ENCODE peak calls at places on chromosomes 5 and 9, in six cellular contexts. T is K562, R is HepG2, V is SK-N-SH, G is H1, Q is GM12878. A is an unnamed sample.

GRCh38 chr5:6188344-6188743 is 190.0 kb downstream of the MED10 start:
- DNase-seq in T (no peak), V (no peak), G (no peak), Q (peak), R (no peak), A (no peak)

GRCh38 chr5:138610468-138611294 is 35.5 kb upstream of the HSPA9 start:
- DNase-seq in V (peak), Q (no peak), G (no peak), R (no peak), T (peak), A (no peak)

GRCh38 chr9:129237195-129237611 is 59.1 kb upstream of the IER5L start:
- DNase-seq in G (no peak), R (no peak), V (no peak), Q (no peak), T (peak), A (peak)

GRCh38 chr5:73917433-73917832 is 291.4 kb downstream of the ARHGEF28 start:
- DNase-seq in R (no peak), V (no peak), G (no peak), T (no peak), Q (no peak), A (no peak)

GRCh38 chr9:110109331-110110110 is 98.4 kb downstream of the C9orf152 start:
- DNase-seq in R (no peak), Q (no peak), T (no peak), G (no peak), V (no peak), A (no peak)

GRCh38 chr5:179311581-179311980 is 33.7 kb downstream of the ADAMTS2 start:
- DNase-seq in T (no peak), Q (no peak), V (no peak), R (no peak), G (no peak), A (no peak)

GRCh38 chr5:39176740-39177628 is 42.4 kb downstream of the FYB1 start:
- DNase-seq in R (no peak), T (peak), Q (peak), V (no peak), G (no peak), A (peak)

GRCh38 chr9:27572036-27572435 is 1.2 kb downstream of the C9orf72 start:
- DNase-seq in R (no peak), G (no peak), T (no peak), V (no peak), Q (no peak), A (no peak)

GRCh38 chr5:143443330-143443729 is 39.8 kb upstream of the NR3C1 start:
- DNase-seq in G (no peak), Q (no peak), V (no peak), R (no peak), T (no peak), A (no peak)

GRCh38 chr5:32443541-32444190 is 874 bp downstream of the ZFR start:
- DNase-seq in R (no peak), G (no peak), V (peak), T (peak), Q (no peak), A (no peak)

GRCh38 chr9:14993061-14993800 is 83.0 kb upstream of the FREM1 start:
- DNase-seq in G (peak), V (peak), T (peak), Q (no peak), R (no peak), A (no peak)

GRCh38 chr9:81092057-81092456 is 597.3 kb downstream of the TLE1 start:
- DNase-seq in G (no peak), T (no peak), V (no peak), R (no peak), Q (no peak), A (peak)

GRCh38 chr5:137201876-137202275 is 297.2 kb downstream of the SPOCK1 start:
- DNase-seq in Q (no peak), T (no peak), V (no peak), R (no peak), G (no peak), A (no peak)
- TF ChIP-seq GABPA in Q (no peak), T (no peak), V (no peak), R (no peak), G (no peak), A (no peak)

GRCh38 chr9:82131072-82131471 is 142.5 kb downstream of the SPATA31D1 start:
- DNase-seq in T (no peak), Q (no peak), V (no peak), R (no peak), G (no peak), A (no peak)
- H3K4me3 ChIP-seq in T (no peak), Q (no peak), V (no peak), R (no peak), G (no peak), A (no peak)

GRCh38 chr9:684950-685340 is 156.6 kb upstream of the DMRT1 start:
- DNase-seq in V (no peak), R (peak), G (no peak), T (no peak), Q (no peak), A (no peak)

GRCh38 chr9:680106-680505 is 161.4 kb upstream of the DMRT1 start:
- DNase-seq in T (no peak), R (no peak), G (no peak), V (no peak), Q (no peak), A (no peak)

GRCh38 chr9:683509-684021 is 157.9 kb upstream of the DMRT1 start:
- DNase-seq in V (no peak), T (no peak), Q (no peak), R (no peak), G (no peak), A (no peak)

GRCh38 chr9:684055-684949 is 157.2 kb upstream of the DMRT1 start:
- DNase-seq in V (no peak), R (no peak), T (no peak), G (no peak), Q (no peak), A (no peak)

DNA sequence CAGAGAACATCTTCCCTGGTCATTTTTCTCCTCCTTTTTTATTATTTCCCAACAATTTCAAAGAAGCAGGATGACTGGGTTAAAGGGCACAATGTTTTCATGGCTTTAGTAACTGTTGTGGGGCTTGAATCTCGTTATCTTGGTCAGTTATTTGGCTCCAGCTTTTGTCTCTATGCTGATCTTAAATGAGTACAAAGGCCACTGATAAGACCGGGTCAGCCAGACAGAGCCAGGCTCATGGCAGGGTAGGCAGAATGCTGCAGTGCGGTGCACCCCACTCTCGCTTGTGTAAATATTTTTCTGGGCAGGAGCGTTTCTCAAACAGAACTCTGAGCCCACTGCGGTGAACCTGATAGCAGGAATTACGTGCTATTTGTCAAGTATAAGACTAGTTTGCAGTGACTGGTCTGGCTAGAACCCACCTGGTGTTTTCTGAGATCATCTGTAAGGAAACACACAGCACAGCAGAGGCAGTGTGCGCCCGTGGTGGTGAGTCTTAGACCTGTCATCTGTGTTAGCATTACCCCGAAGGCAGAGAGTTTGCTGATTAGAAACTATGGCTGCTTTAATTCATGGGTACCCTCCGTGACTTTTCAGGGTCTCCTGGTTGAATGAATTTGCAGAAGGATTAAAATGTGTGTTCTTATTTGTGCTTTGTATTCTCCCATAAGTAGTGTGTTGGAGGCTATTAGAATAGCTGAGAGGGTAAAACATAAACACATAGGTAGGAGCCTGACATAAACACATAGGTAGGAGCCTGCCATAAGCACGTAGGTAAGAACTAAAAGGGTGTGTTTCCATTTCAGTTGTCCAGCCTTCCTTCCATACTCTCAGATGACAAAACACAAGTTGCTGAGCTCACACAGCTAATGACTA is 158.6 kb upstream of the DMRT1 start:
- DNase-seq in Q (no peak), G (no peak), R (peak), T (no peak), V (no peak), A (no peak)
- TF ChIP-seq GABPA in Q (no peak), G (no peak), R (no peak), T (no peak), V (no peak), A (no peak)

GRCh38 chr5:67166886-67167285 is 29.7 kb downstream of the CD180 start:
- DNase-seq in Q (no peak), T (no peak), R (no peak), G (no peak), V (no peak), A (no peak)
- H3K4me3 ChIP-seq in Q (no peak), T (no peak), R (no peak), G (no peak), V (no peak), A (no peak)

GRCh38 chr5:37496902-37497445 is 117.9 kb downstream of the WDR70 start:
- DNase-seq in T (no peak), G (no peak), R (no peak), V (no peak), Q (no peak), A (no peak)

GRCh38 chr5:37495210-37495609 is 116.1 kb downstream of the WDR70 start:
- DNase-seq in R (peak), T (no peak), V (no peak), G (no peak), Q (no peak), A (no peak)

GRCh38 chr5:37492778-37493555 is 113.8 kb downstream of the WDR70 start:
- DNase-seq in V (no peak), T (no peak), Q (no peak), R (no peak), G (no peak), A (no peak)

GRCh38 chr5:37495668-37496067 is 116.5 kb downstream of the WDR70 start:
- DNase-seq in Q (no peak), G (no peak), T (no peak), R (no peak), V (no peak), A (no peak)

DNA sequence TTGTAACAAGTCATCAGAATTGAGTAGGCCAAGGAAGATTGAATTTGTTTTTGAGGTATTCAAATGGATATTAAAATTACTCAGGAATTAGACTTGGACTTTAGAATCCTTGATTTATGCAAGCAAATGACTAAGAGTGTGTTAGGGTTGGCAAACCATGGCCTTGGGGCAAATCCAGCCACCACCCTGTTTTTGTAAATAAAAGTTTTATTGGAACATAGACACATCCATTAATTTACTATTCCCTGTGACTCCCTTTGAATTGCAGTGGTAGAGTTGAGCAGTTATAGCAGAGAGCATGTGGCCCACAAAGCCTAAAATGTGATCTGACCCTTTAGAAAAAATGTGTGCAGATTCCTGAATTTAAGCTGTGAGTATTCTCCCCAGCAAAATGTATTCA is 115.6 kb downstream of the WDR70 start:
- DNase-seq in R (no peak), G (no peak), Q (no peak), T (no peak), V (no peak), A (no peak)
- TF ChIP-seq GABPA in R (no peak), G (no peak), Q (no peak), T (no peak), V (no peak), A (no peak)

DNA sequence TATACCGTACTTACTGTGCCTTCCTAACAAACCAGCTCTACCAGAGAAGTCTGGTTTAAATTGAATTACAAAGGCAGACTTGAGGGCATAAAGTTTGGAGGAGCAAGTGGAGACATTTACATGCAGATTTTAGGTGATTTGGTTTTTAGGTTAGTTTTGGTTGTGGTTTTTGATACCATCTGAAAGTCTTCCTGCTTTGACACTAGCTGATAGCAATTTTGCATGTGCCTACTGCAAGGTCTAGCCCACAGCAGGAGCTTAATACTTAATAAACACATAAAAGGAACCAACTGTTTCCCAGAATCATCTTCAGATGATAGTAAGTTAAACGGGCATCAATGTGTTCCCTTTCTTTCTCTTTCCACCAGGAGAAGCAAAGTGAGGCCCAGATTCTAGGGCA is 3.4 kb upstream of the ESM1 start:
- DNase-seq in Q (no peak), V (no peak), R (no peak), T (no peak), G (no peak), A (no peak)
- H3K4me3 ChIP-seq in Q (no peak), V (no peak), R (no peak), T (no peak), G (no peak), A (no peak)

DNA sequence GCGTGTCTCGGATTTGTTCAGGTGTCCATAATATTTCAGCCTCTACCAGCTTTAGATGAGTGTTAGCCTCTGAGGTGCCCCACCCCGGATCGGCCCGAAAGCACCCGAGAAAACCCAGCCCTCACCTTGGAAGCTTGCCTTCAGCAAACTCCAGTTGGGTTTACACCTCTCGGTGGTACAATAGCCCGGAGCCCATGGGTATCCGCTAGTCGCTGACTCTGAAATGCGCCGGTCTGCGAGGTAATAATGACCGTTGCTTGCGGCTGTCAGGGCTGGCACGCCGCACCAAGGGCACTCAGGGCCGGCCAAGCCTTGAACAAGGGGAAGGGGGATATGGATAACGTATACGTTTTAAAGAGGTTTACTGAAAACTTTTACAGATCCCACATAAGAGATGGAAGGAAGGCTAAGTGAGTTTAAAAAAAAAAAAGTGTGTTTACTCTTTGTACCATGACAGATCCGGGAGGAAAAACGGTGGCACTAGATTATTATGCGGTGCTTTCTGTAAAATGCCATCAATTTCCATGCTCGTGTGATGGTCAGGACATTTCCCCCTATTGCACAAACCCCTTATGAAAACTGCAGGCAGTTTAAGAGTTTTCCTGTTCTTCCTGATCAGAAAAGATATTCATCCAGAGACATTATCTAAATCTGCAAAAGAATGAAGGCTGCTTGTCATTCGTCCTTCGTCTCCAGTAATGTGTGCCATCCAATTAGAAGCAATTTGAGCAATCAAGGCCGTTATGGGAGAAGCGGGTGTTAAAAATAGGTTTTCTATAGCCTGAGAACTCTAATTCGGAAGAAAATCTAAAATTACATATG is 124.2 kb downstream of the TMEM161B start:
- DNase-seq in T (no peak), V (peak), R (no peak), G (no peak), Q (no peak), A (no peak)
- TF ChIP-seq GABPA in T (no peak), V (no peak), R (no peak), G (no peak), Q (no peak), A (no peak)

GRCh38 chr5:151075698-151076331 is 5.0 kb downstream of the TNIP1 start:
- DNase-seq in V (no peak), T (no peak), G (no peak), Q (no peak), R (no peak), A (no peak)

GRCh38 chr5:151078490-151079262 is 2.2 kb downstream of the TNIP1 start:
- DNase-seq in G (no peak), V (no peak), T (no peak), Q (no peak), R (no peak), A (no peak)

GRCh38 chr5:151074557-151074956 is 6.3 kb downstream of the TNIP1 start:
- DNase-seq in V (no peak), Q (no peak), G (no peak), T (no peak), R (no peak), A (no peak)

GRCh38 chr5:151077419-151077818 is 3.4 kb downstream of the TNIP1 start:
- DNase-seq in R (no peak), Q (no peak), G (no peak), V (no peak), T (no peak), A (no peak)

DNA sequence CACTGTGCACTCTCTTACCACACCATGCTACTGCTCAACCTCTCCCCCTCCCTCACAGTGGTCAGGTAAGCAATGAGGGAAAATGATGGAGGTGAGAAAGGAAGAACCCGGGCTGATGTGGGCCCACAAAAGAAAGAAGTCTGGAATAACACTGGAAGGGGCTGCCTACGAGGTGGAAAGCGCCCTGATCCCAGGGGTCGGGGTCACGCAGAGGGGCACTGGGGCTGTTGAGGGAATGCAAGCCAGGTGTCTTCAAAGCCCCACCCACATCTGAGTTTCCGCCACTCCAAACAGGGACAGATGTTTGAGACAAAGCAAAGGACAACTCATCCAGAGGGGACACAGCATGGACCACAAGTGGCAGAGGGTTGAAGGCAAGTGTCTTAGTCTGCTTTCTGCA is 4.2 kb downstream of the TNIP1 start:
- DNase-seq in Q (no peak), G (no peak), R (no peak), V (no peak), T (no peak), A (no peak)
- H3K4me3 ChIP-seq in Q (peak), G (no peak), R (no peak), V (no peak), T (no peak), A (no peak)

DNA sequence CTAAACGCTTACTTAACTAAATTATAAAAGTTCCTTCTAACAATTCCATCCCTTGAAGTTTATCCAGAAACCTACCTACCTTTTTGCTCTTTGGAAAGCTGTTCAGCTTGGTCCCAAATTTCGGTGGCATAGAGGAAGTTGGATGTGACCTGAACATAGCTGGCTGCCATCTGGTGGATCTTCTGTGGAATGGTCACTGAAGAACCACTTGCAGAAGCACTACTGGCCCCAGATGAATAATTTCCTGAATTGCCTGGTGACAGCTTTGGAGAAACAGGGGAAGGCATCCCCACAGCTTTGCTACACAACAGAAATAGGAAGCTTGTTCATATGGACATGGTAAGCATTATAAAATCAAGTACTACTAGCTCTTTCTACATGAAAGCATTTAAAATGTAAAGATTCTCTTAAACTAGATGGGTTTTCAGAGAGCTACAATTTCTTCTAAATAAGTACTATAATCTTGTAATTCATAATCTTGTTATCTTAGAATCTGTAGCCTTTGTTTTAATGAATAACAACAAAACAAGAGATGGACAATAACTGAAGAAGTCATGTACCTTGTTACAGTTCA is 9.9 kb downstream of the LEAP2 start:
- DNase-seq in V (peak), G (no peak), Q (no peak), T (peak), R (peak), A (peak)
- TF ChIP-seq GABPA in V (no peak), G (no peak), Q (no peak), T (no peak), R (no peak), A (no peak)